ENCODE peak calls at places on chromosomes 3 and 15, in eight cellular contexts. V is A549; X is GM23338; Z is colonic mucosa; H is K562; P is astrocyte; B is Peyer's patch; T is CD8-positive, alpha-beta T cell. M is an unnamed sample.

GRCh38 chr3:193190387-193190786 is 50.6 kb upstream of the PLAAT1 start:
- DNase-seq in V (peak; percentile 35), X (peak; percentile 94), Z (peak; percentile 21), H (peak; percentile 12), P (peak; percentile 6), B (no peak), T (no peak), M (no peak)

GRCh38 chr3:194521514-194522260 is 34.9 kb upstream of the ATP13A3 start:
- DNase-seq in V (no peak), X (no peak), Z (no peak), H (no peak), P (peak; percentile 78), B (no peak), T (no peak), M (peak; percentile 67)

GRCh38 chr3:129838086-129838485 is 55.4 kb downstream of the TMCC1 start:
- DNase-seq in V (no peak), X (peak; percentile 16), Z (no peak), H (no peak), P (no peak), B (no peak), T (no peak), M (no peak)

GRCh38 chr3:172300187-172300586 is 148.1 kb downstream of the GHSR start:
- DNase-seq in V (no peak), X (no peak), Z (no peak), H (no peak), P (no peak), B (no peak), T (no peak), M (no peak)

GRCh38 chr3:65627102-65627501 is 411.6 kb downstream of the MAGI1 start:
- DNase-seq in V (no peak), X (no peak), Z (no peak), H (no peak), P (no peak), B (no peak), T (no peak), M (no peak)

GRCh38 chr3:13012228-13012691 is 61.0 kb downstream of the IQSEC1 start:
- DNase-seq in V (no peak), X (no peak), Z (peak; percentile 51), H (no peak), P (no peak), B (peak; percentile 93), T (no peak), M (no peak)

GRCh38 chr15:46682969-46683791 is 1034.1 kb upstream of the SEMA6D start:
- DNase-seq in V (no peak), X (no peak), Z (peak; percentile 66), H (no peak), P (no peak), B (no peak), T (no peak), M (no peak)

GRCh38 chr3:130379274-130379673 is 33.8 kb downstream of the COL6A5 start:
- DNase-seq in V (no peak), X (no peak), Z (no peak), H (no peak), P (no peak), B (no peak), T (no peak), M (no peak)

GRCh38 chr3:12758025-12758830 is 831 bp downstream of the TMEM40 start:
- DNase-seq in V (no peak), X (peak; percentile 32), Z (no peak), H (no peak), P (peak; percentile 51), B (no peak), T (no peak), M (no peak)

GRCh38 chr3:163422671-163423070 is 1655.6 kb downstream of the SI start:
- DNase-seq in V (no peak), X (no peak), Z (no peak), H (no peak), P (no peak), B (no peak), T (no peak), M (no peak)

GRCh38 chr15:95760508-95760907 is 570.0 kb upstream of the NR2F2 start:
- DNase-seq in V (peak; percentile 68), X (peak; percentile 72), Z (no peak), H (no peak), P (no peak), B (no peak), T (no peak), M (no peak)

GRCh38 chr15:31932581-31932980 is 97.7 kb upstream of the CHRNA7 start:
- DNase-seq in V (no peak), X (no peak), Z (no peak), H (no peak), P (peak; percentile 75), B (no peak), T (no peak), M (no peak)

GRCh38 chr15:81073796-81074195 is 60.3 kb upstream of the CFAP161 start:
- DNase-seq in V (no peak), X (no peak), Z (no peak), H (no peak), P (no peak), B (no peak), T (no peak), M (no peak)

GRCh38 chr15:27827336-27827735 is 271.8 kb downstream of the OCA2 start:
- DNase-seq in V (no peak), X (no peak), Z (no peak), H (no peak), P (peak; percentile 40), B (no peak), T (no peak), M (no peak)

GRCh38 chr3:122105626-122106025 is 50.5 kb downstream of the CD86 start:
- DNase-seq in V (no peak), X (no peak), Z (no peak), H (no peak), P (peak; percentile 46), B (no peak), T (no peak), M (no peak)

GRCh38 chr3:37945407-37945802 is 45.2 kb upstream of the VILL start:
- DNase-seq in V (peak; percentile 63), X (no peak), Z (no peak), H (no peak), P (no peak), B (no peak), T (no peak), M (no peak)

GRCh38 chr15:74307827-74308642 is 59.4 kb downstream of the CYP11A1 start:
- DNase-seq in V (peak; percentile 61), X (peak; percentile 82), Z (peak; percentile 42), H (peak; percentile 56), P (peak; percentile 44), B (peak; percentile 55), T (no peak), M (peak; percentile 43)

GRCh38 chr3:12224181-12225147 is 64.4 kb upstream of the PPARG start:
- DNase-seq in V (peak; percentile 3), X (peak; percentile 39), Z (peak; percentile 88), H (no peak), P (peak; percentile 93), B (peak; percentile 91), T (no peak), M (peak; percentile 19)

GRCh38 chr3:47669026-47669749 is 90.5 kb upstream of the CSPG5 start:
- DNase-seq in V (no peak), X (no peak), Z (no peak), H (no peak), P (peak; percentile 42), B (no peak), T (no peak), M (peak; percentile 15)

GRCh38 chr3:168659015-168659414 is 563.3 kb upstream of the GOLIM4 start:
- DNase-seq in V (no peak), X (no peak), Z (no peak), H (no peak), P (no peak), B (no peak), T (no peak), M (peak; percentile 90)

GRCh38 chr15:82045179-82045891 is 483 bp downstream of the MEX3B start:
- DNase-seq in V (peak; percentile 55), X (peak; percentile 48), Z (peak; percentile 43), H (no peak), P (peak; percentile 32), B (peak; percentile 51), T (peak; percentile 51), M (peak; percentile 10)

GRCh38 chr15:42456971-42457370 is 34.0 kb downstream of the ZNF106 start:
- DNase-seq in V (no peak), X (no peak), Z (no peak), H (no peak), P (peak; percentile 4), B (no peak), T (no peak), M (no peak)

GRCh38 chr3:122931636-122932035 is 95.9 kb downstream of the SEMA5B start:
- DNase-seq in V (no peak), X (no peak), Z (no peak), H (no peak), P (no peak), B (no peak), T (no peak), M (peak; percentile 100)

GRCh38 chr3:16332904-16333426 is 68.0 kb downstream of the OXNAD1 start:
- DNase-seq in V (no peak), X (no peak), Z (no peak), H (no peak), P (peak; percentile 76), B (no peak), T (no peak), M (no peak)
- H3K27ac ChIP-seq in V (no peak overlapping the region), X (no peak overlapping the region), Z (no peak overlapping the region), H (no peak overlapping the region), P (no peak overlapping the region), B (no peak overlapping the region), T (no peak overlapping the region), M (no peak overlapping the region)

GRCh38 chr3:149480326-149481017 is 6.0 kb downstream of the TM4SF4 start:
- DNase-seq in V (peak; percentile 95), X (peak; percentile 88), Z (peak; percentile 86), H (peak; percentile 67), P (peak; percentile 77), B (peak; percentile 87), T (no peak), M (peak; percentile 27)
- TF ChIP-seq CTCF in V (peak; percentile 94), X (peak; percentile 86), Z (peak; percentile 86), H (peak; percentile 83), P (peak; percentile 90), B (peak; percentile 89), T (no peak), M (peak; percentile 90)

GRCh38 chr3:49199244-49199899 is 28.0 kb downstream of the KLHDC8B start:
- DNase-seq in V (no peak), X (peak; percentile 96), Z (peak; percentile 81), H (no peak), P (peak; percentile 65), B (peak; percentile 84), T (no peak), M (no peak)
- H3K27ac ChIP-seq in V (no peak overlapping the region), X (no peak overlapping the region), Z (no peak overlapping the region), H (no peak overlapping the region), P (peak overlapping the region; percentile 12), B (peak overlapping the region; percentile 54), T (no peak overlapping the region), M (no peak overlapping the region)

DNA sequence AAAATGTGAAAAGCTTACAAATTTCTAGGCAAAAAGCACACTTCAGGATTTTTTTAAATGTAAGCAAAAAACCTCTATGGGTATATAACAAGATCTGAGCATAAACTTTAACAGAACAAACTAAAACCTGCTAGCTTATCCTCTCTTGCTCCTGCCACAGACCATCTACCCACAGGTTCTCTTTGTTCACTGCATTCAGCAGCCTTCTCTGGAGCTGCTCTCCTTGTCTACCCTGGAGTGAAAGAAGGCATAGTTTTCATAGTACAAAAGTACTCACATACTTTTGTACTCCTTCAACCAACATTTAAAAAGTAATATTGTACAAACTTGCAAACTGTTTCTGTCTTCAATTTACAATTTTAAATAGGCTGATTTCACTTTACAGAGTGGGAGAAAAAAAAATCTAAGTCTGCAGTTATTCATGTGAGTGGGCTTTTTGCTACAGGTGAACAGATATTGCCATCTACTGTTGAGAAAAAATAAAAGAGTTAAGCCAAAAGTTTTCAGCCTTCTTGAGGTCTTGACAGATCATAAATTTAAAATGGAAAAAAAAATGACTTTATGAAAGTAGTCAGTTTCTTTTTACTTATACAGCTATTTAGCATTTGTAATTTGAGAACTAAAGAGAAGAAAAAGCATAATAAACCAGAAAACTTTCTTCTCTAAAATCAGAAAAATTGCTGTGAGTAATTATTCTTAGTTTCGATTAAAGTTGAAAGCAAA is 20.4 kb downstream of the TERC start:
- DNase-seq in V (no peak), X (peak; percentile 44), Z (no peak), H (no peak), P (peak; percentile 12), B (no peak), T (no peak), M (no peak)
- TF ChIP-seq CTCF in V (peak; percentile 48), X (peak; percentile 82), Z (peak; percentile 17), H (peak; percentile 35), P (peak; percentile 15), B (peak; percentile 40), T (peak; percentile 35), M (peak; percentile 66)

M was measured in foreskin keratinocyte.